ENCODE peak calls at places on chromosome 11, in eight cellular contexts. K is H1, P is sigmoid colon, H is adrenal gland, M is prostate gland, D is HCT116, S is tibial nerve, E is stomach. I is an unnamed sample. For H3K27me3 and H3K4me1, the result is how much of the 10 kb centered on the place peaks cover.

GRCh38 chr11:76560219-76560618 is 110.3 kb downstream of the LRRC32 start:
- DNase-seq in P (no peak), E (no peak), K (no peak), H (no peak), M (no peak), D (peak), S (no peak), I (no peak)

GRCh38 chr11:62552931-62553838 is 6.6 kb upstream of the AHNAK start:
- DNase-seq in K (peak), H (peak), M (peak), S (peak), E (peak), D (peak), P (peak), I (peak)

GRCh38 chr11:99592241-99592640 is 571.5 kb downstream of the CNTN5 start:
- DNase-seq in H (no peak), E (no peak), S (no peak), P (no peak), M (no peak), K (no peak), D (no peak), I (no peak)

GRCh38 chr11:108693852-108694251 is 29.0 kb downstream of the DDX10 start:
- DNase-seq in D (no peak), E (no peak), M (no peak), P (no peak), H (no peak), S (no peak), K (no peak), I (no peak)

GRCh38 chr11:65493367-65494176 is 5.3 kb upstream of the MALAT1 start:
- DNase-seq in P (peak), H (peak), M (peak), S (peak), K (no peak), E (peak), D (peak), I (peak)

GRCh38 chr11:67492801-67493547 is 10.1 kb downstream of the AIP start:
- DNase-seq in K (peak), M (no peak), H (no peak), S (no peak), P (peak), D (no peak), E (no peak), I (no peak)

GRCh38 chr11:10701982-10702381 is 8.4 kb upstream of the IRAG1 start:
- DNase-seq in M (no peak), P (no peak), E (no peak), H (no peak), K (no peak), D (no peak), S (no peak), I (no peak)

GRCh38 chr11:110337570-110338193 is 41.3 kb upstream of the RDX start:
- DNase-seq in H (peak), E (no peak), K (no peak), P (no peak), S (no peak), M (no peak), D (peak), I (no peak)

GRCh38 chr11:7353100-7353499 is 101.4 kb downstream of the SYT9 start:
- DNase-seq in P (no peak), M (no peak), H (peak), E (no peak), D (peak), K (peak), S (peak), I (no peak)

GRCh38 chr11:13440100-13440855 is 22.7 kb downstream of the BTBD10 start:
- DNase-seq in P (no peak), H (peak), M (peak), E (no peak), S (no peak), K (no peak), D (peak), I (no peak)

GRCh38 chr11:26348776-26349175 is 16.8 kb downstream of the ANO3 start:
- DNase-seq in H (no peak), K (no peak), P (no peak), D (no peak), E (no peak), M (no peak), S (no peak), I (no peak)

GRCh38 chr11:26344647-26345046 is 12.7 kb downstream of the ANO3 start:
- DNase-seq in H (no peak), P (no peak), E (no peak), S (no peak), D (no peak), K (no peak), M (no peak), I (no peak)

DNA sequence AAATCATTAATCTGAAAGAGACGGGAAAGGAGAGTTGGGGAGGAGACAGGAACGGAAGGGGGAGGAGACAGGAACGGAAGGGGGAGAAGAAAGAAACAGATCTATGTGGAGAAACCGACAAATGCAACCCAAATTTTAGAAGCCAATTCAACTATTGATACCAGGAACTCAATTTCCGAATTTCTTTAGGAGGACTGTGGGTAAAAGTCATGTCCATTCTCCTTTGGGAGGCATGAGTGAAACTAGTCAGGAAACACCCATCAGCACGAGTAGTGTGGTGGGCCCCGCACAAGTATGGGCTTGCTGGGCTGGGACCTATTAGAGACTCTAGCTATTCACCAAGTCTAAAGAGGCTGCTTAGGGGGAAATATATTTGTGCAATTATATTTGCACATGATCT is 18.1 kb downstream of the ANO3 start:
- DNase-seq in D (no peak), P (no peak), E (no peak), H (no peak), S (no peak), M (no peak), K (no peak), I (no peak)
- H3K27me3 ChIP-seq in D (under half), P (under half), E (under half), H (under half), S (under half), M (under half), K (under half), I (under half)

GRCh38 chr11:85951049-85951405 is 95.8 kb downstream of the CCDC83 start:
- DNase-seq in P (no peak), M (no peak), S (no peak), K (no peak), D (no peak), E (no peak), H (no peak), I (no peak)
- TF ChIP-seq POLR2A in P (no peak), M (no peak), S (no peak), K (no peak), D (no peak), E (no peak), H (no peak), I (no peak)

GRCh38 chr11:59285716-59286260 is 72.9 kb upstream of the OR5AN1 start:
- DNase-seq in H (no peak), P (no peak), E (no peak), D (no peak), K (no peak), M (no peak), S (no peak), I (no peak)
- H3K4me1 ChIP-seq in H (under half), P (under half), E (under half), D (under half), K (under half), M (under half), S (under half), I (under half)

DNA sequence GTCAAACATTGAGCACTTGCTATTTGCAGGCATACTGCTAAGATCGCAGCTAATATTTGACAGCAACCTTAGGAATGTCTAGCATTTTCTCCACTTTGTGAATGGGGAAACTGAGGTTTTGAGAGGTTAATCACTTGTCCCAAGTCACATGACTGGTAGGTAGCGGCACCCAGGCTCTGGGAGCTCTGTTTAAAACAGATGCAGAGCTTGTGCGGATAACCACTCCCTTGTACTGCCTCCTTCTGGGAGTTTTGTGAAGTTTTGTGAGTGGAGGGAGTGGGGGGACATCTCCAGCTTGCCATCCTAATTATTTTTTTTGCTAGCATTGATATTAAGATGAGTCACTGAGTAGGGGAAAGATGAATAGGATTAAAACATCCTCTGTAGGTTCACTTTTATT is 134.7 kb downstream of the GRIK4 start:
- DNase-seq in H (no peak), S (no peak), P (no peak), M (no peak), D (no peak), K (no peak), E (no peak), I (no peak)
- H3K27me3 ChIP-seq in H (under half), S (under half), P (under half), M (under half), D (under half), K (half or more), E (under half), I (under half)

GRCh38 chr11:64164392-64165312 is 1.3 kb downstream of the MACROD1 start:
- DNase-seq in H (no peak), M (peak), E (peak), K (peak), S (no peak), P (no peak), D (no peak), I (no peak)

GRCh38 chr11:64165482-64165841 is 451 bp downstream of the MACROD1 start:
- DNase-seq in D (no peak), S (no peak), E (no peak), M (no peak), P (no peak), K (no peak), H (no peak), I (no peak)

GRCh38 chr11:64165842-64166635 is at the start of gene MACROD1:
- DNase-seq in H (peak), P (peak), S (peak), D (peak), M (peak), E (peak), K (peak), I (peak)

GRCh38 chr11:64161037-64161436 is 4.9 kb downstream of the MACROD1 start:
- DNase-seq in S (no peak), H (no peak), E (no peak), P (no peak), M (no peak), D (no peak), K (no peak), I (no peak)

DNA sequence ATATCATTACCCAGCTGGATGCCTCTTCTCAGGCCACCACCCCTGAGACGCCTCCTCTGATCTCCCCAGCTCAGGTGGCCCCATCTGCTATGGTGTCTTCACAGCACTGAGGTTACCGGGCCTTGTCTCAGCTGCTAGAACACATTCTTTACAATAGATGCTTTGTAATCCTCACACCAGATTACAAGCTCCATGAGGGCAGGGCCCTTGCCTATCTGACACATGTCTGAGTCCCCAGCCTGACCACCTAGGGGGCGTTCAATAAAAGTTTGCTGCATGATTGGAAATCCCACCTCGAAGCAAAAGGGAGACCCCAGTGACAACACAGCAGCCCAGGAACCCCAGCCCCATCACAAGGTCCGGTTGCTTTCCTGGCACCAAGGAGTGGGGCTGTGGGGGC is 2.0 kb downstream of the MACROD1 start:
- DNase-seq in P (no peak), S (no peak), E (no peak), D (no peak), H (no peak), K (no peak), M (no peak), I (no peak)
- TF ChIP-seq POLR2A in P (no peak), S (no peak), E (no peak), D (no peak), H (no peak), K (no peak), M (no peak), I (no peak)

DNA sequence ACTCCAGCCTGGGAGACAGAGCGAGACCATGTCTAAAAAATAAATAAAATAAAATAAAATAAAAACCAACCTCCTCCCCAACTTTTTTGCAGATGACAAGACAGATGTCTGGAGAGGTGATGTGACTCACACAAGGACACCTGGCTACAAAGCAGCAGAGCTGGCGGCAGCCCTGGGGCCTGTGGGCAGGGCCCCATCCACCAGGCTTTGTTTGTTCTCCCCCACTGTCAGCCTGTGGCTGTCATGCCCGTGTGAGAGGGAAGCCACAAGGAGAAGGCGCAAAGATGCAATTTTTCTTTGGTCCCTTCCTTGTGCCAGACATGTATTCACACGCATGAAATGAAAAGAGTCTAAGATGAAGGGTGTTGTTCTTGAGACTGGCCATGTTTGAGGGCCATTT is 16.6 kb downstream of the CD59 start:
- DNase-seq in S (no peak), K (no peak), D (no peak), P (no peak), H (no peak), E (no peak), M (no peak), I (no peak)
- H3K4me1 ChIP-seq in S (under half), K (under half), D (under half), P (under half), H (under half), E (half or more), M (under half), I (under half)

DNA sequence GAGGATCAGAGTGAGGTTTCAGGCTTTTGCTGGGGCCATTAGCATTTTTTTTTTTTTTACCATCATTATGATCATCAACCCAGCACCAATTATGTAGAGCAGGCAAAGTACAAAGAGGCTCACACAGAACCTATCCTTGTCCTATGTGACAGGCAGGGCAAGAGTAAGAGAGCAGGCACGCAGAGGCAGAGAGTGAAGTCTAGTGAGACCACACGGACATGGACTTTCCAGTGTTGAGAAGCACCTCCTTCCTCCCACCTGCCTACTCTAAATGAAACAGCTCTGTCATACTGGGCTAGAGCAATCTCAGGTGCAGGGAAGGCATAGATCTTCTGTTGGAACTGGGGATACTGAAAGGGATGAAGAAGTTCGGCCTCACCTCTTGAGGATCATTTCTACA is 308.7 kb downstream of the ST3GAL4 start:
- DNase-seq in K (no peak), P (no peak), E (no peak), M (no peak), H (no peak), S (no peak), D (no peak), I (no peak)
- H3K27me3 ChIP-seq in K (under half), P (under half), E (under half), M (under half), H (under half), S (under half), D (half or more), I (under half)

DNA sequence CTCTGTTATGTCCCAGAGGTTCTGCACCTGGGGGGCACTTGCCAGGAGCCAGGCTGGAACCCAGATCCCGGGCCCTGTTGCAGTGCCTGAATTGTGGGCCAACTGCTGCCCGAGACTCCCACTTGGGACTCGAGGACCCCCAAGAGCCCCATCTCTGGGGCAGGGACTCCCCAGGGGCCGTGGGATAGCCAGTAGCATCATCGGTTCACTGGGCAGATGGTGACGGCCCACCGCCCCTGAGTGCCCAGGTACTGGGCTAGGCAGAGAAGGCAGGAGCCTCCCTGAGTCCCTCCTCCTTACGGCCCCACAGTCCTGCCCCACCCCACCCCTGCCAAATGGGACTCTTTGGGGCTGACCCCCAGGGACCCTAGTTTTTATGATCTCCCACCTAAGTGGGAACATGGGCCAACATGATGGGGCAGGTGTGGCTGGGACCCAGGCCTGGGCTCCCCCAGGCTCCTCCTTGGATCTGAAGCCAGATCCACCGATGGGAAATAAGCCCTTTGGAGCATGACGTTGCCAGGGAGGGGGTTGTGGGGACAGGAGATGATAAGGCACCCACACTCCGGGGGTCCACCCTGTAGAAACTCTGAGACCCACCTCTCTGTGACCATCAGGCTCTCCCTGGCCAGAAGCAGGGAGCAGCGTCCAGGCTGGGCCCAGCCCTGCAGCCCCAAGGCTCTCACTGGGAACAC is 94.5 kb upstream of the FGF3 start:
- DNase-seq in S (no peak), M (no peak), H (peak), P (peak), K (no peak), E (no peak), D (no peak), I (no peak)
- TF ChIP-seq POLR2A in S (no peak), M (no peak), H (no peak), P (no peak), K (no peak), E (no peak), D (no peak), I (no peak)

I was measured in uterus.